ENCODE peak calls at places on chromosomes 5 and 9, in five cellular contexts. H is A549, O is H1, Y is HepG2, K is K562. R is an unnamed sample.

GRCh38 chr9:106286249-106286648 is 576.7 kb upstream of the ZNF462 start:
- DNase-seq in H (peak), O (peak), Y (no peak), K (no peak), R (no peak)

GRCh38 chr9:89864257-89864656 is 259.4 kb downstream of the GADD45G start:
- DNase-seq in H (no peak), O (no peak), Y (no peak), K (no peak), R (no peak)

GRCh38 chr9:99138424-99139284 is 33.7 kb downstream of the TGFBR1 start:
- DNase-seq in H (no peak), O (no peak), Y (no peak), K (no peak), R (no peak)

GRCh38 chr9:6902423-6902822 is 144.7 kb downstream of the KDM4C start:
- DNase-seq in H (no peak), O (no peak), Y (no peak), K (no peak), R (no peak)

GRCh38 chr9:88535226-88535931 is 401 bp downstream of the NXNL2 start:
- DNase-seq in H (no peak), O (no peak), Y (no peak), K (peak), R (no peak)

GRCh38 chr9:11319477-11320060 is 706.8 kb upstream of the PTPRD start:
- DNase-seq in H (no peak), O (no peak), Y (no peak), K (no peak), R (no peak)

GRCh38 chr9:22052376-22052945 is 43.4 kb upstream of the CDKN2B start:
- DNase-seq in H (no peak), O (no peak), Y (peak), K (no peak), R (no peak)

GRCh38 chr5:32504923-32505596 is 60.5 kb upstream of the ZFR start:
- DNase-seq in H (no peak), O (no peak), Y (no peak), K (no peak), R (no peak)

GRCh38 chr5:133480366-133480765 is 132.0 kb downstream of the FSTL4 start:
- DNase-seq in H (no peak), O (no peak), Y (no peak), K (no peak), R (no peak)

GRCh38 chr9:109976328-109976702 is 196.3 kb downstream of the PALM2AKAP2 start:
- DNase-seq in H (no peak), O (no peak), Y (no peak), K (no peak), R (no peak)

GRCh38 chr5:58629190-58630159 is 46.6 kb downstream of the RAB3C start:
- DNase-seq in H (no peak), O (no peak), Y (peak), K (no peak), R (no peak)

GRCh38 chr9:130939405-130939941 is 426 bp upstream of the FIBCD1 start:
- DNase-seq in H (no peak), O (no peak), Y (no peak), K (no peak), R (no peak)

GRCh38 chr5:38329132-38329715 is 70.9 kb downstream of the EGFLAM start:
- DNase-seq in H (peak), O (no peak), Y (no peak), K (no peak), R (no peak)

GRCh38 chr9:78745331-78745730 is 448.4 kb downstream of the PSAT1 start:
- DNase-seq in H (no peak), O (no peak), Y (no peak), K (no peak), R (no peak)

GRCh38 chr5:135398160-135398854 is 724 bp downstream of the MACROH2A1 start:
- DNase-seq in H (peak), O (no peak), Y (peak), K (peak), R (no peak)

DNA sequence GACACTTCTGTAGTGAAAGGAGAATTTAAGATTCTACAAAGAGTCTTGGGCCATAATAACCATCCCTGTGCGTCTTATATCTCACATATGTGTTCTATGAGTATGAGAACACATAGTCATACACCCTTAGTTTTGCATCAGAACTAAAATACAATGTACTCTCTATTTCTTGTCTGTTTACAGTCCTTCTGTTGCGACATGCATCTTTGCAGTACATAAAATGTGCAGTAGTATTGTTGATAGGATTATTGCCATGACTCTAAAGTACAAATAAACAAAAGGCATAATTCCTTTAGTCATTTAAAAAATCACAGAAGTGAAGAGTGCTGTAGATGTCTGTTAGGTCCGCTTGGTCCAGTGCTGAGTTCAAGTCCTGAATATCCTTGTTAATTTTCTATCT is 201.9 kb downstream of the NR3C1 start:
- DNase-seq in H (no peak), O (no peak), Y (peak), K (no peak), R (no peak)
- TF ChIP-seq KDM1A in H (no peak), O (no peak), Y (no peak), K (no peak), R (no peak)

GRCh38 chr9:71168418-71168817 is 47.0 kb upstream of the TRPM3 start:
- DNase-seq in H (no peak), O (no peak), Y (no peak), K (no peak), R (no peak)
- TF ChIP-seq KDM1A in H (no peak), O (no peak), Y (no peak), K (no peak), R (no peak)

GRCh38 chr5:94057217-94057616 is 315.8 kb upstream of the POU5F2 start:
- DNase-seq in H (no peak), O (no peak), Y (peak), K (no peak), R (no peak)

DNA sequence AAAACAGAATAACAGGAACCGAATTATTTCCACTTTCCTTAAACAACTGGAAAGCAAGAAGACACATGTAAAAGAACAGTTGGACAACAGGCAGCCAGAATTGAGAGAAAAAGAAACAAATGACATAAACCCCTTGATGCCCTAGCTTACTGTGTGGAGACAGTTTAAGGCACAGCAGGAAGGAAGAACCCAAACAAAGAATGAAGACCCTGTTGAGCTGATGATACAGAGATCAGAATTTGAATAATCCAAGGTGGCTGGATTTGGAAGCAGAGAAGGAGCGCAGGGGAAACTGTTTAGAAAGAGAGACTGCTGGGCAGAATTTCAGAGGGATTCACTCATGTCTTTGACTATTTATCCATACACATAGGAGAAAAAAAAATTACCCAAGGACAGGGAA is 316.3 kb upstream of the POU5F2 start:
- DNase-seq in H (no peak), O (no peak), Y (peak), K (no peak), R (no peak)
- TF ChIP-seq KDM1A in H (no peak), O (no peak), Y (no peak), K (no peak), R (no peak)

GRCh38 chr5:138035605-138036537 is 3.0 kb upstream of the FAM13B start:
- DNase-seq in H (peak), O (peak), Y (peak), K (peak), R (peak)
- TF ChIP-seq KDM1A in H (no peak), O (no peak), Y (no peak), K (peak), R (no peak)

DNA sequence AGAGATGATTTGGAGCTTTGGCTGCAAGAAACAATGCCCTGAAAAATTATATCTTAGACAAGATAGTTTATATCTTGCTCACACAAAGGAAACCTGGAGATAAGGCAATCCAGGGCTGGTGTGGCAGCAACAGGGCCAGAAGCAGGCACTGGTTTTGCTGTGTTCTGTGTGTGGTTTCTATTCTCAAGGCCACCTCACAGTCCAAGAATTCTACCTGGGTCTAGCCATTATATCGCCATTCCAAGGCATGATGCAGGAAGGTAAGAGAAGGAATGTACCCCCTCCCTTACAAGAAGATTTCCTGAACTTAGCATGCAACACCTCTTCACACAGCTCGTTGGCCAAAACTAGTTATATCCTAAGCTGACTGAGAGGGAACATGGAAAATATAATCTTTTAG is 74.5 kb upstream of the MEGF10 start:
- DNase-seq in H (no peak), O (no peak), Y (no peak), K (no peak), R (no peak)
- TF ChIP-seq KDM1A in H (no peak), O (no peak), Y (no peak), K (no peak), R (no peak)

GRCh38 chr5:95393279-95393678 is 2.1 kb downstream of the FAM81B start:
- DNase-seq in H (no peak), O (no peak), Y (no peak), K (no peak), R (no peak)

GRCh38 chr5:95385334-95385733 is 5.8 kb upstream of the FAM81B start:
- DNase-seq in H (no peak), O (no peak), Y (no peak), K (no peak), R (no peak)

GRCh38 chr5:95392593-95393182 is 1.5 kb downstream of the FAM81B start:
- DNase-seq in H (no peak), O (no peak), Y (peak), K (no peak), R (no peak)

GRCh38 chr5:95390812-95391492 is at the start of gene FAM81B:
- DNase-seq in H (no peak), O (no peak), Y (no peak), K (no peak), R (no peak)
- TF ChIP-seq KDM1A in H (no peak), O (no peak), Y (no peak), K (no peak), R (no peak)

DNA sequence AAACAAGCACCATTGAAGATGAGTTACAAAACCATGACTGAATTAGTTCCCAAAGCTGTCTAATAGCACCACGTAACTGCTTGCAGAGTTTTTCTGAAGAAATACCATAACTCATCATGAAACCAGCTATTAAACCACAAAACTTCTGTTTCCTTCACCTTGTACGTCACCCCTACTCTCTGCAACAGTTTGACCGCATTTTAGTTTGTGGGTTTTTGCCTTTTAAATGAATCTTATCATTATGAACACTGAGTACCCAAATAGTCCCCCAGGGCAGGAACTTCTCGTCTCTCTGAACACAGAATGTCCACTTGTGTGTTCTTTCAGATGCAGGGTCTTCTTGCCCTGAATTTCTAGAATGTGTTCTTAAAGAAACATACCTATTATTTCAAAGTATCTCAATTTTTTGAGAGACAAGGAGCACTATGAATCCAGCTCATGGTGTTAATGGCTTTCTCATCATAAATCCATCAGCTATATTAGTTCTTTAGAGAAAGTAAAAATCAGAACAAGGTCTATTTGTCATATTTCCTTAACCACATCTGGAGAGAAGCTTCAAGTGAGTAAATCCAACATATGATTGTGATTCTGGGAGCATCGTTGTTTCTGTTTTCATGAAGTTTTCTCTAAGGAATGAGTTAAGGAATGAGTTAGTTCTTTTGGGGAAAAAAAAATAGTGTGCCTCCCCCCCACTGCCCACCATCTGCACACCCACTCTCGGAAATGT is 210.5 kb downstream of the AUH start:
- DNase-seq in H (no peak), O (no peak), Y (no peak), K (no peak), R (peak)
- TF ChIP-seq KDM1A in H (no peak), O (no peak), Y (no peak), K (no peak), R (no peak)

GRCh38 chr5:67089200-67089725 is 107.3 kb downstream of the CD180 start:
- DNase-seq in H (no peak), O (no peak), Y (no peak), K (no peak), R (no peak)
- TF ChIP-seq KDM1A in H (no peak), O (no peak), Y (no peak), K (no peak), R (no peak)

GRCh38 chr9:122090981-122091380 is 2.1 kb downstream of the TTLL11 start:
- DNase-seq in H (no peak), O (no peak), Y (no peak), K (no peak), R (no peak)

GRCh38 chr9:122087406-122088200 is 5.5 kb downstream of the TTLL11 start:
- DNase-seq in H (no peak), O (no peak), Y (no peak), K (no peak), R (no peak)

GRCh38 chr9:122090287-122090883 is 2.7 kb downstream of the TTLL11 start:
- DNase-seq in H (no peak), O (no peak), Y (peak), K (no peak), R (no peak)

GRCh38 chr9:122086873-122087272 is 6.2 kb downstream of the TTLL11 start:
- DNase-seq in H (no peak), O (no peak), Y (no peak), K (no peak), R (no peak)

GRCh38 chr9:122088880-122089567 is 4.1 kb downstream of the TTLL11 start:
- DNase-seq in H (no peak), O (no peak), Y (no peak), K (no peak), R (no peak)
- TF ChIP-seq KDM1A in H (no peak), O (no peak), Y (no peak), K (no peak), R (no peak)

GRCh38 chr9:128821584-128822406 is 3.5 kb downstream of the ENDOG start:
- DNase-seq in H (no peak), O (no peak), Y (no peak), K (no peak), R (no peak)

GRCh38 chr9:128820665-128821583 is 2.6 kb downstream of the ENDOG start:
- DNase-seq in H (no peak), O (no peak), Y (no peak), K (no peak), R (no peak)

GRCh38 chr9:128819716-128820664 is 1.7 kb downstream of the ENDOG start:
- DNase-seq in H (no peak), O (no peak), Y (no peak), K (no peak), R (no peak)

GRCh38 chr9:128818099-128818838 is at the start of gene ENDOG:
- DNase-seq in H (peak), O (peak), Y (peak), K (peak), R (peak)

DNA sequence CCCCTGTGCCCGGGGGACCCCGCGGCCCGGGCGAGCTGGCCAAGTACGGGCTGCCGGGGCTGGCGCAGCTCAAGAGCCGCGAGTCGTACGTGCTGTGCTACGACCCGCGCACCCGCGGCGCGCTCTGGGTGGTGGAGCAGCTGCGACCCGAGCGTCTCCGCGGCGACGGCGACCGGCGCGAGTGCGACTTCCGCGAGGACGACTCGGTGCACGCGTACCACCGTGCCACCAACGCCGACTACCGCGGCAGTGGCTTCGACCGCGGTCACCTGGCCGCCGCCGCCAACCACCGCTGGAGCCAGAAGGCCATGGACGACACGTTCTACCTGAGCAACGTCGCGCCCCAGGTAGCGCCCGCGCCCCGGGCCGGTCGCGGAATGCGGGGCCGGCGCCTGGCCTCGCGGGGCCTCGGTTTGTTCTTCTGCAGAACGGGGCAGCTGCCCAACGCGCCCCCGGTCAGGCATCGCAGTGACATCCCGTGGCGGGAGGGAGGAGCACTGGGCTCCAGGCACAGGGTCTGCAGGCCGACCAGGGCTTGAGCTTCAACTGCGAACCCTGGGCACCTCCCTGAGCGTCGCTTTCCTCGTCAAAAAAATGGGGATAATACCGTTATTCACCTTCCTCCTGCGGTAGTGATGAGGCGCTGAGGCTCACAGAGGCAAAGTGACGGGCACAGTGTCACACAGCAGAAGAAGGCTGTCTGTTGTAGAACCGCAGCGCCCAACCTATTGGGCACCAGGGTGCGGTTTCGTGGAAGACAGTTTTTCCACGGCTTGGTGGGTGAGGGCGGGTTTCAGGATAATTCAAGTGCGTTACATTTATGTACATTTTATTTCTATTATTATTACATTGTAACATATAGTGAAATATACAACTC is 777 bp downstream of the ENDOG start:
- DNase-seq in H (peak), O (no peak), Y (no peak), K (no peak), R (no peak)
- TF ChIP-seq KDM1A in H (no peak), O (peak), Y (no peak), K (no peak), R (no peak)

R was measured in GM12878.